ENCODE peak calls at places on chromosomes 7 and 10, in six cellular contexts. One of them, this sample, is unnamed. For H3K4me1 and H3K9me3, the result is how much of the 10 kb centered on the place peaks cover.

GRCh38 chr10:99328579-99329237 is 448 bp upstream of the CNNM1 start:
- DNase-seq in ovary: no peak
- DNase-seq in RWPE2: no peak
- DNase-seq in Peyer's patch: no peak
- DNase-seq in body of pancreas: no peak
- DNase-seq in mammary epithelial cell: peak
- DNase-seq in this sample: no peak

GRCh38 chr10:15123749-15124184 is 26.6 kb downstream of the RPP38 start:
- DNase-seq in ovary: no peak
- DNase-seq in RWPE2: no peak
- DNase-seq in Peyer's patch: no peak
- DNase-seq in body of pancreas: no peak
- DNase-seq in mammary epithelial cell: peak
- DNase-seq in this sample: peak

GRCh38 chr7:47503283-47503682 is 78.6 kb downstream of the TNS3 start:
- DNase-seq in ovary: no peak
- DNase-seq in RWPE2: no peak
- DNase-seq in Peyer's patch: no peak
- DNase-seq in body of pancreas: no peak
- DNase-seq in mammary epithelial cell: no peak
- DNase-seq in this sample: no peak

GRCh38 chr7:6530626-6531491 is 20.4 kb downstream of the GRID2IP start:
- DNase-seq in ovary: no peak
- DNase-seq in RWPE2: no peak
- DNase-seq in Peyer's patch: peak
- DNase-seq in body of pancreas: no peak
- DNase-seq in mammary epithelial cell: no peak
- DNase-seq in this sample: peak

GRCh38 chr7:31782411-31782991 is 95.5 kb downstream of the PPP1R17 start:
- DNase-seq in ovary: no peak
- DNase-seq in RWPE2: no peak
- DNase-seq in Peyer's patch: peak
- DNase-seq in body of pancreas: no peak
- DNase-seq in mammary epithelial cell: peak
- DNase-seq in this sample: no peak

GRCh38 chr7:38321515-38321944 is 48.1 kb upstream of the TARP start:
- DNase-seq in ovary: no peak
- DNase-seq in RWPE2: no peak
- DNase-seq in Peyer's patch: no peak
- DNase-seq in body of pancreas: no peak
- DNase-seq in mammary epithelial cell: peak
- DNase-seq in this sample: no peak

GRCh38 chr7:20201380-20201779 is 15.8 kb downstream of the MACC1 start:
- DNase-seq in ovary: no peak
- DNase-seq in RWPE2: no peak
- DNase-seq in Peyer's patch: peak
- DNase-seq in body of pancreas: no peak
- DNase-seq in mammary epithelial cell: no peak
- DNase-seq in this sample: no peak

GRCh38 chr7:785416-785815 is 46.9 kb upstream of the SUN1 start:
- DNase-seq in ovary: no peak
- DNase-seq in RWPE2: no peak
- DNase-seq in Peyer's patch: no peak
- DNase-seq in body of pancreas: no peak
- DNase-seq in mammary epithelial cell: no peak
- DNase-seq in this sample: no peak

GRCh38 chr10:53886325-53887300 is 914.4 kb downstream of the PCDH15 start:
- DNase-seq in ovary: no peak
- DNase-seq in RWPE2: no peak
- DNase-seq in Peyer's patch: no peak
- DNase-seq in body of pancreas: peak
- DNase-seq in mammary epithelial cell: no peak
- DNase-seq in this sample: no peak

GRCh38 chr7:97022451-97023306 is 2.0 kb downstream of the DLX5 start:
- DNase-seq in ovary: no peak
- DNase-seq in RWPE2: no peak
- DNase-seq in Peyer's patch: no peak
- DNase-seq in body of pancreas: no peak
- DNase-seq in mammary epithelial cell: no peak
- DNase-seq in this sample: no peak

GRCh38 chr7:97018775-97019535 is 5.7 kb downstream of the DLX5 start:
- DNase-seq in ovary: no peak
- DNase-seq in RWPE2: no peak
- DNase-seq in Peyer's patch: no peak
- DNase-seq in body of pancreas: no peak
- DNase-seq in mammary epithelial cell: no peak
- DNase-seq in this sample: no peak

GRCh38 chr7:97021443-97022261 is 3.0 kb downstream of the DLX5 start:
- DNase-seq in ovary: no peak
- DNase-seq in RWPE2: no peak
- DNase-seq in Peyer's patch: no peak
- DNase-seq in body of pancreas: peak
- DNase-seq in mammary epithelial cell: no peak
- DNase-seq in this sample: no peak

GRCh38 chr7:97019710-97020109 is 4.9 kb downstream of the DLX5 start:
- DNase-seq in ovary: no peak
- DNase-seq in RWPE2: no peak
- DNase-seq in Peyer's patch: no peak
- DNase-seq in body of pancreas: no peak
- DNase-seq in mammary epithelial cell: no peak
- DNase-seq in this sample: no peak

GRCh38 chr7:97020601-97021442 is 3.8 kb downstream of the DLX5 start:
- DNase-seq in ovary: no peak
- DNase-seq in RWPE2: no peak
- DNase-seq in Peyer's patch: no peak
- DNase-seq in body of pancreas: no peak
- DNase-seq in mammary epithelial cell: no peak
- DNase-seq in this sample: no peak
- H3K4me1 ChIP-seq in ovary: under half
- H3K4me1 ChIP-seq in RWPE2: under half
- H3K4me1 ChIP-seq in Peyer's patch: under half
- H3K4me1 ChIP-seq in body of pancreas: under half
- H3K4me1 ChIP-seq in mammary epithelial cell: under half
- H3K4me1 ChIP-seq in this sample: under half

DNA sequence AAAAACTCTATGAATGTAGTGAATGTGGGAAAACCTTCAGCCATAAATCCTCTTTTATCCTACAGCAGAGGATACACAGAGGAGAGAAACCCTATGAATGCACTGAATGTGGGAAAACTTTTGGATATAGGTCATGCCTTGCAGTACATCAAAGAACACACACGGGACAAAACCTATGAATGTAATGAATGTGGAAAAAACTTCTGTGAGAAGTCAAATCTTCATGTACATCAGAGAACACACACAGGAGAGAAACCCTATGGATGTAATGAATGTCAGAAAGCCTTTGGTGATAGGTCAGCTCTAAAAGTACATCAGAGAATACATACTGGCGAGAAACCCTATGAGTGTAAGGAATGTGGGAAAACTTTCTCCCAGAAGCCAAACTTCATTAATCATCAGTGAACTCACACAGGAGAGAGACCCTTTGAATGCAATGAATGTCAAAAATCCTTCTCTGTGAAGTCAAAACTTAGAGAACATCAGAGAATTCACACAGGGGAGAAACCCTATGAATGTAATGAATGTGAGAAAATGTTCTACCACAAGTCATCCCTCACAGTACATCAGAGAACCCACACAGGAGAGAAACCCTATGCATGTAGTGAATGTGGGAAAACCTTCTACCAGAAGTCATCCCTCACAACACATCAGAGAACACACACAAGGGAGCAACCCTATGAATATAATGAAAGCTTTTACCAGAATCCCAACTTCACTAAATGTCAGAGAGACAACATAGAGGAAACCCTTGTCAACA is 45.6 kb downstream of the ZNF487 start:
- DNase-seq in ovary: no peak
- DNase-seq in RWPE2: no peak
- DNase-seq in Peyer's patch: no peak
- DNase-seq in body of pancreas: no peak
- DNase-seq in mammary epithelial cell: no peak
- DNase-seq in this sample: no peak
- H3K9me3 ChIP-seq in ovary: under half
- H3K9me3 ChIP-seq in RWPE2: under half
- H3K9me3 ChIP-seq in Peyer's patch: under half
- H3K9me3 ChIP-seq in body of pancreas: under half
- H3K9me3 ChIP-seq in mammary epithelial cell: under half
- H3K9me3 ChIP-seq in this sample: under half

GRCh38 chr10:50574305-50574704 is 49.5 kb downstream of the SGMS1 start:
- DNase-seq in ovary: no peak
- DNase-seq in RWPE2: no peak
- DNase-seq in Peyer's patch: no peak
- DNase-seq in body of pancreas: no peak
- DNase-seq in mammary epithelial cell: no peak
- DNase-seq in this sample: no peak

GRCh38 chr10:50575477-50576244 is 48.1 kb downstream of the SGMS1 start:
- DNase-seq in ovary: no peak
- DNase-seq in RWPE2: no peak
- DNase-seq in Peyer's patch: no peak
- DNase-seq in body of pancreas: no peak
- DNase-seq in mammary epithelial cell: no peak
- DNase-seq in this sample: no peak

GRCh38 chr10:50576245-50576815 is 47.4 kb downstream of the SGMS1 start:
- DNase-seq in ovary: no peak
- DNase-seq in RWPE2: no peak
- DNase-seq in Peyer's patch: no peak
- DNase-seq in body of pancreas: no peak
- DNase-seq in mammary epithelial cell: no peak
- DNase-seq in this sample: no peak

GRCh38 chr10:50576995-50577394 is 46.8 kb downstream of the SGMS1 start:
- DNase-seq in ovary: no peak
- DNase-seq in RWPE2: no peak
- DNase-seq in Peyer's patch: no peak
- DNase-seq in body of pancreas: no peak
- DNase-seq in mammary epithelial cell: no peak
- DNase-seq in this sample: no peak

GRCh38 chr10:50574932-50575331 is 48.8 kb downstream of the SGMS1 start:
- DNase-seq in ovary: no peak
- DNase-seq in RWPE2: no peak
- DNase-seq in Peyer's patch: no peak
- DNase-seq in body of pancreas: no peak
- DNase-seq in mammary epithelial cell: no peak
- DNase-seq in this sample: no peak
- H3K4me3 ChIP-seq in ovary: no peak
- H3K4me3 ChIP-seq in RWPE2: no peak
- H3K4me3 ChIP-seq in Peyer's patch: no peak
- H3K4me3 ChIP-seq in body of pancreas: no peak
- H3K4me3 ChIP-seq in mammary epithelial cell: no peak
- H3K4me3 ChIP-seq in this sample: no peak

GRCh38 chr7:45978010-45978681 is 57.1 kb upstream of the IGFBP3 start:
- DNase-seq in ovary: no peak
- DNase-seq in RWPE2: peak
- DNase-seq in Peyer's patch: no peak
- DNase-seq in body of pancreas: peak
- DNase-seq in mammary epithelial cell: peak
- DNase-seq in this sample: no peak

GRCh38 chr7:45980181-45980905 is 59.3 kb upstream of the IGFBP3 start:
- DNase-seq in ovary: no peak
- DNase-seq in RWPE2: no peak
- DNase-seq in Peyer's patch: no peak
- DNase-seq in body of pancreas: no peak
- DNase-seq in mammary epithelial cell: no peak
- DNase-seq in this sample: no peak

GRCh38 chr7:45977256-45977655 is 56.2 kb upstream of the IGFBP3 start:
- DNase-seq in ovary: no peak
- DNase-seq in RWPE2: no peak
- DNase-seq in Peyer's patch: no peak
- DNase-seq in body of pancreas: no peak
- DNase-seq in mammary epithelial cell: no peak
- DNase-seq in this sample: no peak

GRCh38 chr7:45979275-45980180 is 58.5 kb upstream of the IGFBP3 start:
- DNase-seq in ovary: no peak
- DNase-seq in RWPE2: no peak
- DNase-seq in Peyer's patch: no peak
- DNase-seq in body of pancreas: no peak
- DNase-seq in mammary epithelial cell: no peak
- DNase-seq in this sample: no peak

DNA sequence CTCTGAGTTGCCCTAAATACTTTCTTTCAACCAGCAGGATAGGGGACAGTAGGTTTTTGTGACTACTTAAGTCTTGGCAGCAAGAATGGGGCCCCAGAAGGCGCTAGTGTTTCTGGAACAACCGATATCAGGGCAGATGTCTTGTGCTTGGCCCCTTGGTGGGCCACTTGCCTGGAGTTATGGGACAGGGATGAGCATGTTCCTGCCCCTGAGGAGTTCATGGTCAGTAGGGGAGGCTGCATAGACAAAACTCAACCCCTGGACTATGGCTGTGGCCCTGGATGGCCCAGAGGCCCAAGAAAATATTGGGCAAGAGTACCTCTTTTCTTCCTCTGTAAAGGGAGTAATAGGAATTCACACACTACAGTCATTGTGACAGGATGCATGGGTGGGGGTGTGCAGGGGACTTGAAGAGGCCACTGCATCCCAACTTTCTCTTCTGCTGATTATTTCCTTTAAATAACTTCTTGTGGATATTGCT is 57.7 kb upstream of the IGFBP3 start:
- DNase-seq in ovary: no peak
- DNase-seq in RWPE2: no peak
- DNase-seq in Peyer's patch: no peak
- DNase-seq in body of pancreas: no peak
- DNase-seq in mammary epithelial cell: peak
- DNase-seq in this sample: no peak
- H3K4me1 ChIP-seq in ovary: under half
- H3K4me1 ChIP-seq in RWPE2: under half
- H3K4me1 ChIP-seq in Peyer's patch: under half
- H3K4me1 ChIP-seq in body of pancreas: under half
- H3K4me1 ChIP-seq in mammary epithelial cell: under half
- H3K4me1 ChIP-seq in this sample: under half

GRCh38 chr7:56206420-56206819 is 90.2 kb upstream of the NUPR2 start:
- DNase-seq in ovary: no peak
- DNase-seq in RWPE2: no peak
- DNase-seq in Peyer's patch: no peak
- DNase-seq in body of pancreas: no peak
- DNase-seq in mammary epithelial cell: no peak
- DNase-seq in this sample: no peak
- H3K9me3 ChIP-seq in ovary: under half
- H3K9me3 ChIP-seq in RWPE2: under half
- H3K9me3 ChIP-seq in Peyer's patch: under half
- H3K9me3 ChIP-seq in body of pancreas: under half
- H3K9me3 ChIP-seq in mammary epithelial cell: under half
- H3K9me3 ChIP-seq in this sample: under half

This sample was measured in CD4-positive, CD25-positive, alpha-beta regulatory T cell.